ENCODE peak calls at places on chromosomes 5 and 9, in eight cellular contexts. J is NCI-H1105 treated with DMSO at 0.1 percent for 48 hours, Q is epithelial cell of esophagus, I is mesenchymal stem cell, Y is AML-193, L is GM03348, P is psoas muscle, E is cardiac fibroblast. D is an unnamed sample.

GRCh38 chr5:17966636-17967402 is 332.6 kb downstream of the TAF11L14 start:
- DNase-seq in E (no peak), Q (peak), I (no peak), J (no peak), Y (no peak), P (no peak), L (no peak), D (peak)

GRCh38 chr5:137325721-137326120 is 173.4 kb downstream of the SPOCK1 start:
- DNase-seq in I (no peak), Q (no peak), P (no peak), L (no peak), E (no peak), Y (no peak), J (no peak), D (no peak)

GRCh38 chr9:83281306-83282255 is 218.6 kb upstream of the RASEF start:
- DNase-seq in Q (peak), P (no peak), Y (peak), L (peak), E (peak), I (peak), J (peak), D (peak)

GRCh38 chr5:134467231-134467630 is 55.5 kb upstream of the CDKN2AIPNL start:
- DNase-seq in P (no peak), E (peak), Q (no peak), J (no peak), Y (no peak), L (no peak), I (no peak), D (no peak)

GRCh38 chr9:75438716-75439115 is 350.4 kb downstream of the OSTF1 start:
- DNase-seq in E (no peak), P (no peak), Y (no peak), I (no peak), Q (no peak), L (no peak), J (no peak), D (no peak)

GRCh38 chr5:133114166-133114932 is 62.5 kb downstream of the HSPA4 start:
- DNase-seq in P (no peak), I (no peak), Q (no peak), J (no peak), L (no peak), E (no peak), Y (no peak), D (no peak)

GRCh38 chr9:69933445-69933844 is 110.2 kb upstream of the MAMDC2 start:
- DNase-seq in P (no peak), L (no peak), I (peak), J (no peak), E (no peak), Q (no peak), Y (no peak), D (no peak)

GRCh38 chr9:122394265-122395242 is 23.7 kb downstream of the PTGS1 start:
- DNase-seq in P (peak), L (peak), E (peak), Y (no peak), Q (peak), I (peak), J (no peak), D (peak)

GRCh38 chr5:151492729-151493128 is 45.3 kb downstream of the SLC36A1 start:
- DNase-seq in J (no peak), P (no peak), I (peak), E (peak), L (peak), Q (peak), Y (peak), D (peak)

GRCh38 chr9:125525846-125526619 is 181.0 kb downstream of the MAPKAP1 start:
- DNase-seq in E (peak), Q (no peak), I (peak), J (no peak), Y (no peak), L (peak), P (no peak), D (peak)

GRCh38 chr5:74541381-74541781 is 99.1 kb downstream of the ENC1 start:
- DNase-seq in I (peak), Y (no peak), L (peak), E (no peak), P (no peak), Q (peak), J (no peak), D (peak)

GRCh38 chr9:129573977-129574376 is 46.9 kb downstream of the C9orf50 start:
- DNase-seq in Y (no peak), I (no peak), J (no peak), E (no peak), L (no peak), Q (no peak), P (no peak), D (no peak)

GRCh38 chr9:120413121-120414048 is 166.6 kb downstream of the CDK5RAP2 start:
- DNase-seq in Q (peak), L (no peak), J (peak), P (no peak), Y (no peak), I (no peak), E (no peak), D (no peak)

GRCh38 chr9:98993570-98993945 is 49.9 kb downstream of the COL15A1 start:
- DNase-seq in E (peak), P (no peak), I (peak), L (no peak), Y (no peak), Q (no peak), J (no peak), D (no peak)

GRCh38 chr9:97806721-97807120 is 46.3 kb upstream of the FOXE1 start:
- DNase-seq in E (no peak), Y (peak), L (no peak), P (no peak), I (no peak), J (no peak), Q (peak), D (no peak)

GRCh38 chr9:130990362-130991226 is 18.4 kb upstream of the LAMC3 start:
- DNase-seq in Y (no peak), J (no peak), E (no peak), L (no peak), P (no peak), Q (no peak), I (no peak), D (no peak)

GRCh38 chr9:3526903-3527652 is 1.3 kb upstream of the RFX3 start:
- DNase-seq in P (peak), Q (peak), E (peak), J (peak), I (peak), Y (no peak), L (peak), D (peak)

GRCh38 chr5:95261369-95262175 is 23.3 kb downstream of the MCTP1 start:
- DNase-seq in Y (peak), J (no peak), E (peak), L (peak), I (peak), Q (peak), P (no peak), D (peak)

GRCh38 chr5:94174748-94175411 is 433.5 kb upstream of the POU5F2 start:
- DNase-seq in Y (no peak), L (peak), I (peak), J (no peak), P (no peak), Q (peak), E (peak), D (peak)

GRCh38 chr9:127937383-127938297 is at the start of gene DPM2:
- DNase-seq in J (peak), I (peak), L (peak), E (peak), P (peak), Y (peak), Q (peak), D (peak)

GRCh38 chr5:107624233-107624632 is 46.5 kb downstream of the EFNA5 start:
- DNase-seq in P (no peak), Y (no peak), J (no peak), E (no peak), L (no peak), I (no peak), Q (no peak), D (no peak)

GRCh38 chr9:98020471-98021145 is 35.9 kb upstream of the NANS start:
- DNase-seq in Y (no peak), J (no peak), Q (no peak), I (no peak), E (no peak), L (no peak), P (no peak), D (no peak)

GRCh38 chr5:306011-306805 is 15.3 kb upstream of the AHRR start:
- DNase-seq in P (peak), J (no peak), E (no peak), Q (no peak), I (no peak), L (no peak), Y (no peak), D (no peak)

GRCh38 chr5:178786859-178787499 is 56.5 kb upstream of the ZNF354A start:
- DNase-seq in J (no peak), L (peak), Y (no peak), Q (peak), P (no peak), E (peak), I (peak), D (peak)

GRCh38 chr5:152246401-152246800 is 158.7 kb downstream of the NMUR2 start:
- DNase-seq in J (no peak), P (no peak), Y (no peak), E (peak), I (peak), L (no peak), Q (peak), D (peak)

GRCh38 chr5:107813559-107813958 is 142.8 kb upstream of the EFNA5 start:
- DNase-seq in Y (no peak), I (no peak), P (no peak), L (no peak), Q (no peak), E (no peak), J (no peak), D (no peak)